ENCODE peak calls at places on chromosomes 4 and X, in five cellular contexts. One of them, this sample, is unnamed. For H3K4me1, the result is how much of the 10 kb centered on the place peaks cover.

GRCh38 chr4:12178614-12179263 is 750.0 kb upstream of the HS3ST1 start:
- DNase-seq in uterus: no peak
- DNase-seq in GM23248: no peak
- DNase-seq in PC-9: no peak
- DNase-seq in gastrocnemius medialis: no peak
- DNase-seq in this sample: no peak

GRCh38 chr4:46390353-46391058 is 578 bp upstream of the GABRA2 start:
- DNase-seq in uterus: no peak
- DNase-seq in GM23248: no peak
- DNase-seq in PC-9: no peak
- DNase-seq in gastrocnemius medialis: no peak
- DNase-seq in this sample: no peak

GRCh38 chrX:105837227-105837626 is 14.9 kb downstream of the NRK start:
- DNase-seq in uterus: peak
- DNase-seq in GM23248: no peak
- DNase-seq in PC-9: peak
- DNase-seq in gastrocnemius medialis: peak
- DNase-seq in this sample: no peak

GRCh38 chrX:47501226-47502071 is 18.4 kb upstream of the ZNF41 start:
- DNase-seq in uterus: no peak
- DNase-seq in GM23248: peak
- DNase-seq in PC-9: peak
- DNase-seq in gastrocnemius medialis: peak
- DNase-seq in this sample: no peak

GRCh38 chrX:47218920-47219815 is 687 bp downstream of the CDK16 start:
- DNase-seq in uterus: peak
- DNase-seq in GM23248: peak
- DNase-seq in PC-9: no peak
- DNase-seq in gastrocnemius medialis: peak
- DNase-seq in this sample: no peak

GRCh38 chr4:8646296-8647093 is 53.9 kb downstream of the CPZ start:
- DNase-seq in uterus: peak
- DNase-seq in GM23248: no peak
- DNase-seq in PC-9: peak
- DNase-seq in gastrocnemius medialis: no peak
- DNase-seq in this sample: no peak

GRCh38 chrX:2552621-2553297 is 52.0 kb upstream of the DHRSX start:
- DNase-seq in uterus: no peak
- DNase-seq in GM23248: peak
- DNase-seq in PC-9: no peak
- DNase-seq in gastrocnemius medialis: no peak
- DNase-seq in this sample: no peak

GRCh38 chrX:110215411-110215810 is 102.5 kb downstream of the AMMECR1 start:
- DNase-seq in uterus: no peak
- DNase-seq in GM23248: no peak
- DNase-seq in PC-9: no peak
- DNase-seq in gastrocnemius medialis: no peak
- DNase-seq in this sample: no peak

GRCh38 chr4:57090099-57090498 is 20.1 kb downstream of the IGFBP7 start:
- DNase-seq in uterus: no peak
- DNase-seq in GM23248: no peak
- DNase-seq in PC-9: no peak
- DNase-seq in gastrocnemius medialis: no peak
- DNase-seq in this sample: no peak

GRCh38 chr4:140071806-140072205 is 82.2 kb downstream of the MAML3 start:
- DNase-seq in uterus: no peak
- DNase-seq in GM23248: peak
- DNase-seq in PC-9: no peak
- DNase-seq in gastrocnemius medialis: no peak
- DNase-seq in this sample: no peak

GRCh38 chr4:101187837-101188236 is 159.5 kb downstream of the PPP3CA start:
- DNase-seq in uterus: no peak
- DNase-seq in GM23248: peak
- DNase-seq in PC-9: no peak
- DNase-seq in gastrocnemius medialis: no peak
- DNase-seq in this sample: no peak

GRCh38 chrX:68945603-68946228 is 116.9 kb downstream of the EFNB1 start:
- DNase-seq in uterus: no peak
- DNase-seq in GM23248: peak
- DNase-seq in PC-9: no peak
- DNase-seq in gastrocnemius medialis: no peak
- DNase-seq in this sample: peak

GRCh38 chrX:139049455-139049854 is 337.9 kb upstream of the FGF13 start:
- DNase-seq in uterus: no peak
- DNase-seq in GM23248: peak
- DNase-seq in PC-9: no peak
- DNase-seq in gastrocnemius medialis: no peak
- DNase-seq in this sample: no peak

GRCh38 chr4:84971319-84971932 is 4.9 kb upstream of the WDFY3 start:
- DNase-seq in uterus: no peak
- DNase-seq in GM23248: peak
- DNase-seq in PC-9: peak
- DNase-seq in gastrocnemius medialis: no peak
- DNase-seq in this sample: no peak

GRCh38 chrX:141443922-141444321 is 140.6 kb downstream of the SPANXA1 start:
- DNase-seq in uterus: no peak
- DNase-seq in GM23248: no peak
- DNase-seq in PC-9: no peak
- DNase-seq in gastrocnemius medialis: no peak
- DNase-seq in this sample: no peak

GRCh38 chr4:80489798-80490197 is 154.3 kb downstream of the CFAP299 start:
- DNase-seq in uterus: no peak
- DNase-seq in GM23248: no peak
- DNase-seq in PC-9: no peak
- DNase-seq in gastrocnemius medialis: no peak
- DNase-seq in this sample: no peak

GRCh38 chrX:38474543-38474942 is 86.8 kb upstream of the TSPAN7 start:
- DNase-seq in uterus: no peak
- DNase-seq in GM23248: no peak
- DNase-seq in PC-9: no peak
- DNase-seq in gastrocnemius medialis: no peak
- DNase-seq in this sample: no peak

GRCh38 chr4:122577808-122578781 is 42.8 kb downstream of the IL21 start:
- DNase-seq in uterus: no peak
- DNase-seq in GM23248: peak
- DNase-seq in PC-9: no peak
- DNase-seq in gastrocnemius medialis: no peak
- DNase-seq in this sample: no peak

GRCh38 chr4:65918872-65919271 is 248.6 kb upstream of the EPHA5 start:
- DNase-seq in uterus: no peak
- DNase-seq in GM23248: no peak
- DNase-seq in PC-9: no peak
- DNase-seq in gastrocnemius medialis: no peak
- DNase-seq in this sample: no peak

GRCh38 chrX:154046262-154046771 is 26.6 kb upstream of the IRAK1 start:
- DNase-seq in uterus: peak
- DNase-seq in GM23248: peak
- DNase-seq in PC-9: no peak
- DNase-seq in gastrocnemius medialis: peak
- DNase-seq in this sample: peak

GRCh38 chr4:100060765-100061416 is 110.8 kb upstream of the H2AZ1 start:
- DNase-seq in uterus: no peak
- DNase-seq in GM23248: no peak
- DNase-seq in PC-9: no peak
- DNase-seq in gastrocnemius medialis: no peak
- DNase-seq in this sample: no peak

GRCh38 chrX:38061335-38061734 is 55.0 kb downstream of the SYTL5 start:
- DNase-seq in uterus: no peak
- DNase-seq in GM23248: peak
- DNase-seq in PC-9: no peak
- DNase-seq in gastrocnemius medialis: no peak
- DNase-seq in this sample: no peak

GRCh38 chrX:41333994-41334865 is at the start of gene DDX3X:
- DNase-seq in uterus: peak
- DNase-seq in GM23248: peak
- DNase-seq in PC-9: peak
- DNase-seq in gastrocnemius medialis: peak
- DNase-seq in this sample: peak

GRCh38 chr4:78722880-78723279 is 53.3 kb upstream of the BMP2K start:
- DNase-seq in uterus: no peak
- DNase-seq in GM23248: no peak
- DNase-seq in PC-9: no peak
- DNase-seq in gastrocnemius medialis: no peak
- DNase-seq in this sample: no peak

GRCh38 chrX:141732031-141732430 is 33.5 kb upstream of the SPANXD start:
- DNase-seq in uterus: no peak
- DNase-seq in GM23248: no peak
- DNase-seq in PC-9: no peak
- DNase-seq in gastrocnemius medialis: no peak
- DNase-seq in this sample: no peak

GRCh38 chrX:39972340-39972739 is 125.4 kb downstream of the BCOR start:
- DNase-seq in uterus: no peak
- DNase-seq in GM23248: peak
- DNase-seq in PC-9: no peak
- DNase-seq in gastrocnemius medialis: no peak
- DNase-seq in this sample: no peak

GRCh38 chr4:20639346-20639745 is 60.9 kb upstream of the PACRGL start:
- DNase-seq in uterus: no peak
- DNase-seq in GM23248: no peak
- DNase-seq in PC-9: no peak
- DNase-seq in gastrocnemius medialis: no peak
- DNase-seq in this sample: no peak

GRCh38 chr4:112704991-112705845 is 68.3 kb downstream of the LARP7 start:
- DNase-seq in uterus: peak
- DNase-seq in GM23248: peak
- DNase-seq in PC-9: no peak
- DNase-seq in gastrocnemius medialis: peak
- DNase-seq in this sample: peak

GRCh38 chrX:31092970-31093638 is 21.3 kb upstream of the FTHL17 start:
- DNase-seq in uterus: no peak
- DNase-seq in GM23248: no peak
- DNase-seq in PC-9: no peak
- DNase-seq in gastrocnemius medialis: no peak
- DNase-seq in this sample: no peak

DNA sequence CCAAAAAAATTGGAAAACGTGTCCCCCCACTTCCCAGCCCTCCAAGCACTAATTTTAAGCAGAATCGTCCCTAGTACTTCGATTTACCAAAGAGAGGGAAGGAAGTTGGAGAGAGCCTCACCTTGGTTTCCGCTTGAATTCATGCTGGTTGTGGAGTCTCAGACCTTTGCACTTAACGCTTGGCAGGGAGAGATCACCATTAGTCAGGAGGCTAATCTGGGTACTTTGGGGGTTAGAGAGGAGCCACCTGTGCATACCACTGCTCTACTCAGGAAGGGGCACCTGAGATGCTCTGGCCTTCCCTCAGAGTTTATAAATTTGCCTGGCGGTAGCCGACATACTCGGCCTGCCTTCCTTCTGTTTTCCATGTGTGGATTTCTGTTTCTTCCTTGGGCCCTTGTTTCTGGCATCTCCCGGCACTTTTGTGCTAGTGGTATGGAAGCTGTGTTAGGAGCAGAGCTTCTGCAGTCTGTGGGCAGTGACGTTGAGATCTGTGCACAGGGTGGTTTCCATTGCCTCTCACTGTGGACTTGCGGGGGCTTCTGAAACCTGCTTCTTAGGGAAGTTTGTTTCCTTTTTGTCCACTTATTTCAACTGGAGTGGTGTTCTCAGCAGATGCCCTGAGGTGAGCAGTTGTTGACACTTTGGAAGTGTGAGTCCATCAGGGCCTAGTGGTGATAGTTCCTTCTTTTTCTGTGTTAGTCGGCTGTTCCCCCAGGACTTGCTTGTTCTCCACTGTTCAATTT is 104.2 kb downstream of the TMEM131L start:
- DNase-seq in uterus: no peak
- DNase-seq in GM23248: no peak
- DNase-seq in PC-9: no peak
- DNase-seq in gastrocnemius medialis: no peak
- DNase-seq in this sample: no peak
- H3K4me1 ChIP-seq in uterus: under half
- H3K4me1 ChIP-seq in GM23248: under half
- H3K4me1 ChIP-seq in PC-9: under half
- H3K4me1 ChIP-seq in gastrocnemius medialis: half or more
- H3K4me1 ChIP-seq in this sample: under half

GRCh38 chr4:15398732-15399131 is 29.1 kb upstream of the C1QTNF7 start:
- DNase-seq in uterus: no peak
- DNase-seq in GM23248: no peak
- DNase-seq in PC-9: no peak
- DNase-seq in gastrocnemius medialis: no peak
- DNase-seq in this sample: no peak
- H3K27ac ChIP-seq in uterus: no peak
- H3K27ac ChIP-seq in GM23248: no peak
- H3K27ac ChIP-seq in PC-9: no peak
- H3K27ac ChIP-seq in gastrocnemius medialis: no peak
- H3K27ac ChIP-seq in this sample: no peak

DNA sequence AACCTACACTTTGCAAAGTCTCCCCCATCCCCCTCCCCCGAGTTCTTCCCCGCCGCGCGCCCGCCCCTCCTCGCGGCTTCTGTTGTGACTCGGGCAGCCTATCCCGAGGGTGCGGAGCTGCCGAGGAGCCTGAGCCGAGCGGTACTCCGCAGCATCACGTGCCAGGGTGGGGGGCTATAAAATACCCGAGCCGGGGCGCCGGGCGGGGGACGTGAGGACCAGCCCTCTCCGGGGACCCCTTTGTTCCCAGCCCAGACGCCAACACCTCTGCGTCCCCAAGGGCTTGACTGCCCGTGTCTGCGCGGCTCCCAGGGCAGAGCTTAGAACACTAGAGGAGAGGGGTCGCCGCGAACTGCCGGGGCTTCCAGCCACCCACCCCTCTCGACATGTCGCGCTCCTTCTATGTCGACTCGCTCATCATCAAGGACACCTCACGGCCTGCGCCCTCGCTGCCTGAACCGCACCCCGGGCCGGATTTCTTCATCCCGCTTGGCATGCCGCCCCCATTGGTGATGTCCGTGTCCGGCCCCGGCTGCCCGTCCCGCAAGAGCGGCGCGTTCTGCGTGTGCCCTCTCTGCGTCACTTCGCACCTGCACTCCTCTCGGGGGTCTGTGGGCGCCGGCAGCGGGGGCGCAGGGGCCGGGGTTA is at the start of gene GSX2:
- DNase-seq in uterus: peak
- DNase-seq in GM23248: peak
- DNase-seq in PC-9: no peak
- DNase-seq in gastrocnemius medialis: peak
- DNase-seq in this sample: no peak
- H3K4me1 ChIP-seq in uterus: under half
- H3K4me1 ChIP-seq in GM23248: under half
- H3K4me1 ChIP-seq in PC-9: under half
- H3K4me1 ChIP-seq in gastrocnemius medialis: under half
- H3K4me1 ChIP-seq in this sample: under half

DNA sequence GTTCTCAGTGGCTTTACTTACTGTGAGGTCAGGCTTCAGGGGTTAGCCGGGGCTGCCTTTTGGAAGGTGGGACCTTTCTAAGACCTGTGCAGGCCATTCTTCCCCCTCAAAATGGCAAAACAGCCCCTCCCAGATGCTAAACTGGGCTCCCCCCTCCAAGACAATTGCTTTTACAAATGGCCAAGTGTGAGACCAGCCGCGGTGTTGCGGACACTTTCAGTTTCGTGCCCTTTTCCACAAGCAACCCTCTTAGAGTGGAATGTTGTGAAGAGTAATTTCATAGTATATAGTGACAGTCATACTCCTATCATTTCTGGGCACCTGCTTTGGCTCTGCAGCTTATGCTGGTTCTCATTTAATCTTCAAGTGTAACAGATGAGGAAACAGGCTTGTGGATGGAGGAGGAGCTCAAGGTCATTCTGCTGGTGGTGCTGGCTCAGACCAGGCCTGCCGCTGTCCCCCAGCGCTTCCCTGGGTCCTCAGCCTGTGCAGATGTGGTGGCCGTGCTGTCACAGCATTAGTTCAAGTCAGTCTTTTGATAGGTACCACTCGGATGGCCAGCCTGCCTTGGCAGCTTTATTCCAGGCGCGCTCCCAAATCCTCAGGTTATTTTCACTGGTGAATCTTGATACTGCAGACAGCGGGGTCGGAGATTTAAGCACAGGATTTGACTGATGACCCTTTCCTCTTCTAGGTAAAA is 55.0 kb upstream of the TADA2B start:
- DNase-seq in uterus: no peak
- DNase-seq in GM23248: peak
- DNase-seq in PC-9: no peak
- DNase-seq in gastrocnemius medialis: no peak
- DNase-seq in this sample: no peak
- H3K27ac ChIP-seq in uterus: peak
- H3K27ac ChIP-seq in GM23248: peak
- H3K27ac ChIP-seq in PC-9: peak
- H3K27ac ChIP-seq in gastrocnemius medialis: peak
- H3K27ac ChIP-seq in this sample: peak

This sample was measured in esophagus muscularis mucosa.